ENCODE peak calls at places on chromosomes 6 and 20, in eight cellular contexts. U, G, V, H, N, R, D and M are unnamed samples.

GRCh38 chr6:127855542-127856159 is 45.2 kb downstream of the THEMIS start:
- DNase-seq in G (peak), H (peak), V (peak), N (no peak), R (peak), U (no peak), D (peak), M (no peak)

GRCh38 chr6:139588076-139588639 is 213.7 kb upstream of the CITED2 start:
- DNase-seq in H (peak), R (no peak), D (no peak), N (peak), V (no peak), G (no peak), U (peak), M (no peak)

GRCh38 chr20:3857405-3857804 is 10.8 kb downstream of the MAVS start:
- DNase-seq in G (no peak), V (no peak), U (no peak), N (no peak), D (no peak), H (no peak), R (no peak), M (no peak)

GRCh38 chr6:82906951-82907350 is 158.7 kb downstream of the UBE3D start:
- DNase-seq in H (peak), V (no peak), N (no peak), G (no peak), U (no peak), R (no peak), D (no peak), M (no peak)

GRCh38 chr6:111553580-111553979 is 52.1 kb downstream of the TRAF3IP2 start:
- DNase-seq in H (no peak), G (no peak), D (no peak), R (no peak), U (no peak), N (no peak), V (no peak), M (no peak)

GRCh38 chr20:33909331-33909921 is 84.3 kb upstream of the RALY start:
- DNase-seq in G (no peak), U (no peak), D (no peak), R (no peak), V (no peak), N (peak), H (peak), M (no peak)

GRCh38 chr20:46601603-46602122 is 49.6 kb downstream of the SLC13A3 start:
- DNase-seq in N (no peak), G (no peak), U (no peak), V (no peak), D (no peak), R (no peak), H (no peak), M (no peak)

GRCh38 chr6:133646021-133646682 is 242.8 kb upstream of the TCF21 start:
- DNase-seq in N (no peak), H (peak), U (no peak), D (no peak), V (no peak), R (no peak), G (no peak), M (no peak)

GRCh38 chr6:39452746-39453145 is 130.2 kb upstream of the KCNK16 start:
- DNase-seq in H (no peak), U (no peak), G (no peak), R (no peak), V (no peak), D (no peak), N (no peak), M (no peak)

GRCh38 chr6:72619883-72620696 is 1.8 kb upstream of the KCNQ5 start:
- DNase-seq in H (peak), U (no peak), G (peak), R (no peak), V (peak), D (peak), N (no peak), M (no peak)

GRCh38 chr20:11712611-11713160 is 205.0 kb upstream of the BTBD3 start:
- DNase-seq in G (no peak), N (no peak), H (no peak), U (no peak), R (no peak), D (no peak), V (no peak), M (no peak)

GRCh38 chr6:110874880-110875547 is 429 bp downstream of the AMD1 start:
- DNase-seq in G (peak), U (no peak), H (no peak), R (peak), N (no peak), D (no peak), V (no peak), M (no peak)

GRCh38 chr6:37919417-37920157 is 100.1 kb downstream of the ZFAND3 start:
- DNase-seq in G (no peak), U (no peak), V (no peak), H (peak), D (peak), R (no peak), N (no peak), M (no peak)

GRCh38 chr20:46563848-46564197 is 13.4 kb upstream of the OCSTAMP start:
- DNase-seq in D (no peak), N (no peak), H (no peak), U (no peak), R (no peak), G (no peak), V (no peak), M (no peak)

GRCh38 chr6:26045046-26045938 is 41.9 kb upstream of the HFE start:
- DNase-seq in V (peak), H (peak), U (peak), R (peak), D (no peak), G (peak), N (no peak), M (peak)

GRCh38 chr6:138722425-138723371 is 50.9 kb upstream of the CCDC28A start:
- DNase-seq in N (peak), V (no peak), D (no peak), R (no peak), U (peak), H (peak), G (no peak), M (no peak)

GRCh38 chr6:28134015-28134414 is 7.7 kb upstream of the ZKSCAN8 start:
- DNase-seq in N (peak), G (peak), R (no peak), U (no peak), D (peak), V (no peak), H (peak), M (no peak)

GRCh38 chr20:32062776-32063170 is 10.7 kb downstream of the HCK start:
- DNase-seq in D (no peak), U (no peak), H (no peak), G (no peak), N (no peak), R (no peak), V (no peak), M (no peak)

GRCh38 chr6:84260926-84261325 is 33.5 kb upstream of the CEP162 start:
- DNase-seq in G (no peak), N (no peak), U (no peak), R (no peak), D (no peak), V (no peak), H (no peak), M (no peak)

GRCh38 chr20:4898282-4898681 is 103.0 kb downstream of the SLC23A2 start:
- DNase-seq in G (no peak), R (peak), H (peak), U (no peak), N (peak), D (no peak), V (no peak), M (no peak)

GRCh38 chr6:97524846-97525245 is 241.8 kb upstream of the MMS22L start:
- DNase-seq in R (no peak), D (peak), V (no peak), N (no peak), H (no peak), G (no peak), U (no peak), M (no peak)

GRCh38 chr6:113458368-113459010 is 398.7 kb upstream of the MARCKS start:
- DNase-seq in G (no peak), V (no peak), H (peak), D (no peak), U (no peak), N (no peak), R (no peak), M (no peak)

GRCh38 chr6:165985281-165985925 is 182.2 kb downstream of the TBXT start:
- DNase-seq in H (no peak), R (no peak), V (no peak), N (no peak), D (no peak), U (no peak), G (no peak), M (no peak)

GRCh38 chr6:12958052-12958706 is 241.6 kb downstream of the PHACTR1 start:
- DNase-seq in U (no peak), H (peak), R (no peak), N (no peak), G (no peak), D (peak), V (no peak), M (no peak)

GRCh38 chr20:23918101-23918862 is 38.7 kb upstream of the CST5 start:
- DNase-seq in H (no peak), G (no peak), N (no peak), D (no peak), V (no peak), R (no peak), U (peak), M (no peak)

GRCh38 chr6:167719920-167720319 is 106.8 kb upstream of the AFDN start:
- DNase-seq in U (no peak), H (no peak), V (no peak), D (peak), R (no peak), G (no peak), N (no peak), M (no peak)

GRCh38 chr20:54067606-54068174 is 2.7 kb downstream of the BCAS1 start:
- DNase-seq in H (no peak), V (no peak), D (peak), G (no peak), U (no peak), N (peak), R (no peak), M (no peak)

GRCh38 chr6:82910394-82910793 is 155.2 kb downstream of the UBE3D start:
- DNase-seq in G (no peak), N (no peak), U (no peak), V (no peak), H (no peak), R (no peak), D (no peak), M (no peak)

GRCh38 chr20:6140947-6141346 is 18.1 kb upstream of the FERMT1 start:
- DNase-seq in D (peak), U (no peak), R (no peak), N (no peak), V (no peak), G (peak), H (no peak), M (no peak)

GRCh38 chr20:47970282-47970903 is 185.1 kb upstream of the SULF2 start:
- DNase-seq in U (no peak), D (no peak), N (no peak), V (no peak), R (no peak), G (no peak), H (no peak), M (no peak)

GRCh38 chr20:50513169-50514034 is 3.2 kb downstream of the PTPN1 start:
- DNase-seq in V (no peak), R (no peak), G (no peak), N (no peak), U (no peak), H (no peak), D (no peak), M (no peak)

GRCh38 chr6:24064106-24064505 is 61.9 kb upstream of the NRSN1 start:
- DNase-seq in U (no peak), V (no peak), G (no peak), D (peak), H (no peak), R (no peak), N (peak), M (no peak)

GRCh38 chr6:29925341-29926080 is 16.8 kb upstream of the HLA-A start:
- DNase-seq in G (no peak), H (no peak), R (no peak), N (no peak), D (no peak), V (no peak), U (no peak), M (peak)

GRCh38 chr6:42047790-42048405 is 2.4 kb upstream of the TAF8 start:
- DNase-seq in V (no peak), D (no peak), H (no peak), U (no peak), G (no peak), R (peak), N (no peak), M (no peak)

DNA sequence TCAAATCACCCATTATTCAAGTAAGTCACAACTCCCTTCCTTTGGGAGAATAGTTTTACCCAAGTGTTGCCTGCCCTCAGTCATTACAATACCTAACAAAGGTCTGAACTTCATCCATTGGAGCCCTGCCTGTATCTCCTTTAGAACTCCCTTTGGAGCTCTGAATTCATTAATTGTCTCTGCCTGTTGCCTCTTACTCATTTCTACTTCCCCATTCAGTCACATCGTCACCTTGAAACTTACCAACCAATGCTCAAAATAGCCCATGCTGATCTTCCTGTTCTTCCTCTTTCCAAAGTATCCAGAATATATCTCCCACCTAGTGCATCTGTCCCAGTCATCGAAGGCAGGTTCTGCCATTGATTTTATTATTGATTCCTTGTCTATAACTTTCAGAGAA is 120.7 kb upstream of the ADGRF1 start:
- DNase-seq in U (no peak), D (no peak), V (no peak), N (no peak), G (no peak), R (no peak), H (no peak), M (no peak)
- H3K27ac ChIP-seq in U (no peak), D (no peak), V (no peak), N (no peak), G (no peak), R (no peak), H (no peak), M (no peak)

GRCh38 chr6:43911354-43911624 is 141.3 kb downstream of the VEGFA start:
- DNase-seq in D (no peak), N (no peak), V (no peak), H (no peak), R (no peak), G (no peak), U (no peak), M (no peak)

GRCh38 chr6:43911625-43912577 is 141.9 kb downstream of the VEGFA start:
- DNase-seq in D (peak), G (no peak), R (no peak), N (no peak), U (no peak), V (no peak), H (no peak), M (no peak)

GRCh38 chr6:43913388-43914271 is 143.6 kb downstream of the VEGFA start:
- DNase-seq in G (no peak), H (peak), R (no peak), N (no peak), U (no peak), V (no peak), D (no peak), M (no peak)

GRCh38 chr6:43914272-43915147 is 144.5 kb downstream of the VEGFA start:
- DNase-seq in V (no peak), D (no peak), H (no peak), N (no peak), R (no peak), G (no peak), U (no peak), M (no peak)

GRCh38 chr6:43912598-43913387 is 142.8 kb downstream of the VEGFA start:
- DNase-seq in V (no peak), U (no peak), G (no peak), R (no peak), D (peak), N (no peak), H (no peak), M (no peak)
- H3K27ac ChIP-seq in V (no peak), U (no peak), G (no peak), R (no peak), D (no peak), N (no peak), H (no peak), M (no peak)

GRCh38 chr6:3226422-3227362 is 761 bp downstream of the TUBB2B start:
- DNase-seq in R (no peak), G (no peak), U (no peak), V (peak), D (peak), H (no peak), N (no peak), M (no peak)
- H3K27ac ChIP-seq in R (no peak), G (no peak), U (peak), V (no peak), D (peak), H (no peak), N (no peak), M (no peak)

DNA sequence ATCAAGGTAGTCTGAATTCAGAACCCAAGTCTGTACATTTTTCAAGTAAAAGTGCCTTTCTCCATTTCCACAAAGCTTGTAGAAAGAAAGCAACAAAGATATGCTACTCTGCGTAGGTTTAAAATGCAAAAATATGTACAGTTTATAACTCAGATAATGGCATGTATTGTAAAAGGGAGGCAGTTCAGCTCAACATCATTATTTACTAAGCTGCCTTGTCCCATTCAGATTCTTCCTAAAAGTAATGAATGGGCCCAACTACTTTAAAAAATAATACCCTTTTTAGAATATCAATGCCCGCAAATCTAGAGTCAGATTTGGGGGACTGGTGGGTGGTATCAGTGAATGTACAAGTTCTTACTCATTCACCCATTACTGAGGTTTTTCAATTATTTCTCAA is 119.8 kb downstream of the DST start:
- DNase-seq in G (no peak), V (no peak), U (no peak), H (no peak), D (no peak), N (no peak), R (no peak), M (no peak)
- H3K27ac ChIP-seq in G (no peak), V (no peak), U (peak), H (no peak), D (peak), N (no peak), R (no peak), M (peak)